ENCODE peak calls at places on chromosome 19, in five cellular contexts. Q is hepatocyte; W is AG08395; P is NB4; I is effector CD4-positive, alpha-beta T cell. R is an unnamed sample.

GRCh38 chr19:10625003-10625761 is at the start of gene SLC44A2:
- DNase-seq in I (no peak), P (no peak), W (peak), Q (peak), R (no peak)

GRCh38 chr19:44891016-44891882 is at the start of gene TOMM40:
- DNase-seq in Q (peak), W (no peak), P (peak), I (no peak), R (peak)

GRCh38 chr19:46970815-46971214 is 48.8 kb upstream of the NPAS1 start:
- DNase-seq in I (no peak), W (peak), P (no peak), Q (no peak), R (no peak)

GRCh38 chr19:1264801-1265610 is 4.1 kb upstream of the CIRBP start:
- DNase-seq in Q (peak), W (peak), I (no peak), P (peak), R (peak)

GRCh38 chr19:40416918-40417713 is 3.9 kb upstream of the PRX start:
- DNase-seq in Q (no peak), W (peak), I (no peak), P (no peak), R (peak)

GRCh38 chr19:38841787-38842438 is 7.9 kb downstream of the HNRNPL start:
- DNase-seq in W (no peak), P (no peak), I (peak), Q (no peak), R (no peak)

GRCh38 chr19:30036154-30037129 is 94.4 kb downstream of the URI1 start:
- DNase-seq in Q (no peak), P (no peak), I (no peak), W (peak), R (no peak)

GRCh38 chr19:16325671-16326400 is 1.2 kb downstream of the KLF2 start:
- DNase-seq in P (no peak), W (peak), I (peak), Q (peak), R (no peak)

GRCh38 chr19:33202546-33203507 is 8.7 kb downstream of the LRP3 start:
- DNase-seq in P (no peak), I (no peak), W (no peak), Q (no peak), R (no peak)

R was measured in MV-4-11.